ENCODE peak calls at places on chromosomes 1 and 21, in five cellular contexts. W is gastrocnemius medialis; R is upper lobe of left lung; A is heart left ventricle; D is CD4-positive, CD25-positive, alpha-beta regulatory T cell. Z is an unnamed sample.
A peak's percentile ranks its signal among the peaks of the same experiment; 100 is the strongest.

GRCh38 chr1:86137458-86137857 is 19.1 kb downstream of the COL24A1 start:
- DNase-seq in W (no peak), R (no peak), A (no peak), D (no peak), Z (no peak)

GRCh38 chr1:15703562-15703961 is 19.4 kb downstream of the PLEKHM2 start:
- DNase-seq in W (peak; percentile 71), R (no peak), A (peak; percentile 77), D (no peak), Z (no peak)

GRCh38 chr1:24892188-24893153 is 37.6 kb downstream of the RUNX3 start:
- DNase-seq in W (no peak), R (no peak), A (peak; percentile 1), D (no peak), Z (no peak)

GRCh38 chr1:43853161-43853921 is 80.3 kb upstream of the ARTN start:
- DNase-seq in W (no peak), R (no peak), A (peak; percentile 55), D (no peak), Z (peak; percentile 2)

GRCh38 chr1:67787746-67788145 is 45.5 kb downstream of the GNG12 start:
- DNase-seq in W (no peak), R (no peak), A (no peak), D (no peak), Z (no peak)

GRCh38 chr21:29146726-29147125 is 16.3 kb downstream of the MAP3K7CL start:
- DNase-seq in W (no peak), R (no peak), A (no peak), D (no peak), Z (no peak)

GRCh38 chr21:38272215-38272614 is 15.4 kb downstream of the KCNJ15 start:
- DNase-seq in W (no peak), R (peak; percentile 21), A (no peak), D (no peak), Z (no peak)

GRCh38 chr21:35202431-35202830 is 153.3 kb upstream of the RUNX1 start:
- DNase-seq in W (no peak), R (no peak), A (no peak), D (no peak), Z (no peak)

GRCh38 chr21:35367558-35367957 is 318.5 kb upstream of the RUNX1 start:
- DNase-seq in W (no peak), R (no peak), A (no peak), D (no peak), Z (no peak)

GRCh38 chr1:91015794-91016550 is 5.9 kb downstream of the ZNF644 start:
- DNase-seq in W (no peak), R (no peak), A (no peak), D (no peak), Z (no peak)

GRCh38 chr1:218374972-218375371 is 29.8 kb downstream of the TGFB2 start:
- DNase-seq in W (no peak), R (no peak), A (no peak), D (no peak), Z (no peak)

GRCh38 chr1:22591576-22591975 is 28.3 kb downstream of the EPHA8 start:
- DNase-seq in W (no peak), R (no peak), A (no peak), D (no peak), Z (no peak)

GRCh38 chr1:227058321-227058751 is 118.2 kb downstream of the COQ8A start:
- DNase-seq in W (no peak), R (no peak), A (no peak), D (no peak), Z (no peak)

GRCh38 chr1:204081791-204082513 is 9.0 kb downstream of the SOX13 start:
- DNase-seq in W (no peak), R (peak; percentile 21), A (no peak), D (no peak), Z (no peak)
- H3K4me1 ChIP-seq in W (peaks cover 88% of the 10 kb centered on the region), R (peaks cover 95% of the 10 kb centered on the region), A (no peaks in the 10 kb centered on the region), D (no peaks in the 10 kb centered on the region), Z (no peaks in the 10 kb centered on the region)

GRCh38 chr1:223717123-223717522 is 4.8 kb downstream of the CAPN2 start:
- DNase-seq in W (no peak), R (no peak), A (no peak), D (no peak), Z (no peak)
- H3K4me1 ChIP-seq in W (peaks cover 36% of the 10 kb centered on the region), R (peaks cover 86% of the 10 kb centered on the region), A (no peaks in the 10 kb centered on the region), D (peaks cover 84% of the 10 kb centered on the region), Z (peaks cover 87% of the 10 kb centered on the region)

DNA sequence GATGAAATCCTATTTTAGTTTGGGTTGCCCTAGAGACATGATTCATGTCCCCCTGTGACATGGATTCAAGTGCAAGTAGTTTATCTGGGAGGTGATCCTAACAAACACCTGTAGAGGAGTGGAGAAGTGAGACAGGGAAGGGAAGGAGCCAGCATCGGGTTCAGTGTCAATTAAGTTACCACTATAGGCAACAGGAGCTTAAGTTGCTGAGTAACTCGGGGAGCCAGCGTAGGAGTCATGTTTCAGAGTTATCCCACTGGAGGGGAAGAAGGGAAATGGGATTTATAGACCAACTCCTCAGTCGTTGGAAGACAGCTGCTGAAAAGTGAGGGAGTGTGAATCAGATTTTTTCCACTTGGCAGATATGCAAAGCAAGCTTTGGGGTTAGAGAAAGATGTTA is 54.9 kb downstream of the SLC30A7 start:
- DNase-seq in W (no peak), R (no peak), A (no peak), D (no peak), Z (no peak)
- H3K4me1 ChIP-seq in W (no peaks in the 10 kb centered on the region), R (peaks cover 18% of the 10 kb centered on the region), A (no peaks in the 10 kb centered on the region), D (peaks cover 27% of the 10 kb centered on the region), Z (peaks cover 43% of the 10 kb centered on the region)

GRCh38 chr1:94306521-94306920 is 69.1 kb upstream of the ARHGAP29 start:
- DNase-seq in W (no peak), R (no peak), A (no peak), D (no peak), Z (no peak)

GRCh38 chr1:94302497-94302896 is 65.1 kb upstream of the ARHGAP29 start:
- DNase-seq in W (no peak), R (peak; percentile 22), A (no peak), D (no peak), Z (no peak)

GRCh38 chr1:94302960-94303359 is 65.6 kb upstream of the ARHGAP29 start:
- DNase-seq in W (no peak), R (no peak), A (no peak), D (no peak), Z (no peak)

GRCh38 chr1:94304553-94304952 is 67.2 kb upstream of the ARHGAP29 start:
- DNase-seq in W (no peak), R (no peak), A (no peak), D (no peak), Z (no peak)

GRCh38 chr1:94305704-94306103 is 68.3 kb upstream of the ARHGAP29 start:
- DNase-seq in W (no peak), R (no peak), A (no peak), D (no peak), Z (no peak)
- H3K4me1 ChIP-seq in W (peaks cover 10% of the 10 kb centered on the region), R (peaks cover 14% of the 10 kb centered on the region), A (no peaks in the 10 kb centered on the region), D (no peaks in the 10 kb centered on the region), Z (no peaks in the 10 kb centered on the region)